ENCODE peak calls at places on chromosome 18, in six cellular contexts. Y is body of pancreas, J is IMR-90, Q is upper lobe of left lung, P is cardiac muscle cell, E is astrocyte of the spinal cord. B is an unnamed sample.

GRCh38 chr18:54382076-54382475 is 24.4 kb downstream of the C18orf54 start:
- DNase-seq in P (no peak), Y (no peak), J (no peak), Q (no peak), E (no peak), B (no peak)

GRCh38 chr18:75253784-75254183 is 43.2 kb downstream of the TSHZ1 start:
- DNase-seq in P (no peak), E (peak), Q (no peak), Y (no peak), J (peak), B (no peak)

GRCh38 chr18:65608471-65608870 is 142.3 kb upstream of the CDH7 start:
- DNase-seq in P (no peak), Q (no peak), J (no peak), Y (no peak), E (no peak), B (no peak)

GRCh38 chr18:74457743-74458465 is 796 bp upstream of the DIPK1C start:
- DNase-seq in E (no peak), J (no peak), Q (no peak), P (no peak), Y (no peak), B (no peak)

GRCh38 chr18:58570360-58571064 is 58.4 kb downstream of the ALPK2 start:
- DNase-seq in Q (no peak), J (no peak), E (peak), P (no peak), Y (no peak), B (no peak)

GRCh38 chr18:32920796-32921787 is 148.3 kb upstream of the KLHL14 start:
- DNase-seq in Y (no peak), J (peak), Q (no peak), E (peak), P (no peak), B (no peak)

GRCh38 chr18:50973367-50974126 is 5.7 kb downstream of the ELAC1 start:
- DNase-seq in Y (peak), J (peak), P (no peak), E (peak), Q (peak), B (no peak)

GRCh38 chr18:44852818-44853217 is 172.1 kb downstream of the SETBP1 start:
- DNase-seq in E (no peak), J (peak), Y (no peak), P (peak), Q (no peak), B (no peak)

GRCh38 chr18:23340661-23341060 is 112.4 kb upstream of the RIOK3 start:
- DNase-seq in J (peak), Q (no peak), P (no peak), E (no peak), Y (no peak), B (no peak)

GRCh38 chr18:61025596-61025995 is 307.6 kb upstream of the CDH20 start:
- DNase-seq in Q (no peak), P (no peak), E (no peak), J (no peak), Y (no peak), B (no peak)

GRCh38 chr18:77000527-77000926 is 132.1 kb downstream of the MBP start:
- DNase-seq in J (peak), Q (peak), Y (peak), P (peak), E (peak), B (no peak)

GRCh38 chr18:5646739-5647138 is 102.9 kb upstream of the EPB41L3 start:
- DNase-seq in Q (no peak), E (no peak), J (no peak), Y (no peak), P (no peak), B (no peak)

GRCh38 chr18:10519999-10520935 is 5.6 kb upstream of the NAPG start:
- DNase-seq in P (peak), Y (peak), E (peak), J (peak), Q (peak), B (peak)

GRCh38 chr18:45328762-45329161 is 286.5 kb upstream of the SLC14A2 start:
- DNase-seq in Y (no peak), Q (no peak), P (no peak), E (no peak), J (no peak), B (no peak)

GRCh38 chr18:9380571-9381390 is 46.2 kb downstream of the TWSG1 start:
- DNase-seq in P (no peak), E (peak), Y (peak), Q (no peak), J (peak), B (no peak)

GRCh38 chr18:49980869-49981268 is 167.5 kb upstream of the ACAA2 start:
- DNase-seq in Y (no peak), E (no peak), Q (no peak), P (no peak), J (no peak), B (no peak)

GRCh38 chr18:8851659-8852058 is 146.3 kb downstream of the MTCL1 start:
- DNase-seq in Y (no peak), E (no peak), J (no peak), Q (no peak), P (no peak), B (no peak)

GRCh38 chr18:75896865-75897264 is 469.4 kb upstream of the SMIM21 start:
- DNase-seq in Q (no peak), E (no peak), Y (no peak), J (no peak), P (peak), B (no peak)

GRCh38 chr18:27861539-27861938 is 315.4 kb downstream of the CDH2 start:
- DNase-seq in E (no peak), Q (no peak), P (no peak), J (no peak), Y (no peak), B (no peak)

GRCh38 chr18:6284761-6285160 is 129.9 kb downstream of the L3MBTL4 start:
- DNase-seq in E (no peak), P (no peak), Q (no peak), Y (no peak), J (no peak), B (no peak)

GRCh38 chr18:70004698-70005097 is 57.0 kb upstream of the CD226 start:
- DNase-seq in E (no peak), P (no peak), Y (no peak), J (peak), Q (no peak), B (no peak)

DNA sequence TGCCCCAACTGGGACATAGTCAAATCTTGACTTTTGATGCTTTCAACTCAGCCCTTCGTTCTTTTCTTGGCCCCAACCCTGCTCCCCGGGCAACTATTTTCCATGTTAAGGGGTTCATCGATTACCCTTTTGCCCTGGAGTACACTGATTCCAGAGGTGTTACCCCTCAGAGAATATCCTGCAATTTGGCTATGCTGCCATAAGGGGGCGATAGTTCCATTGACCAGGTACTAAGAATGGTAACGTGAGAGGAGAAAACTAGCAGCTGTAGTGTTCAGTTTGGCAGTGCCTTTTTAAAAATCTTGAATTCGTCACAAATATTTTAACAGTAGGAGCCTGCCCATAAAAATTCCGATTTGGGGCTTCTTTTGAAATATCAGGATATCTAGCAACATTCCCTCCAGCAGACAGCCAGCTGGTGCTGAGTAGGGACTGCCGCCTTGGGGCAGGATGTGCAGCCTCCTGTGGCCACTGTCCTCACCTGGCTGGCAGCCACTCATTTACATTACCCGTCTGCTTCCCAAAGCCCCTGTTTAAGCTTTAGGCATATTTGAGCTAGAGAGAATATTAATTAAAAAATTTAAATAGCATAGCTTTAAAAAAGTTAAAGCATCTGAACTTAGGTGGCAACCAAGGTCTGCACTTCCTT is 146.3 kb upstream of the SKOR2 start:
- DNase-seq in Q (no peak), E (no peak), Y (no peak), J (no peak), P (no peak), B (no peak)
- TF ChIP-seq CTCF in Q (no peak), E (peak), Y (peak), J (peak), P (no peak), B (peak)

GRCh38 chr18:59631583-59632181 is 65.5 kb downstream of the CCBE1 start:
- DNase-seq in P (peak), Q (no peak), E (peak), Y (no peak), J (peak), B (no peak)
- TF ChIP-seq CTCF in P (peak), Q (peak), E (peak), Y (no peak), J (peak), B (peak)

DNA sequence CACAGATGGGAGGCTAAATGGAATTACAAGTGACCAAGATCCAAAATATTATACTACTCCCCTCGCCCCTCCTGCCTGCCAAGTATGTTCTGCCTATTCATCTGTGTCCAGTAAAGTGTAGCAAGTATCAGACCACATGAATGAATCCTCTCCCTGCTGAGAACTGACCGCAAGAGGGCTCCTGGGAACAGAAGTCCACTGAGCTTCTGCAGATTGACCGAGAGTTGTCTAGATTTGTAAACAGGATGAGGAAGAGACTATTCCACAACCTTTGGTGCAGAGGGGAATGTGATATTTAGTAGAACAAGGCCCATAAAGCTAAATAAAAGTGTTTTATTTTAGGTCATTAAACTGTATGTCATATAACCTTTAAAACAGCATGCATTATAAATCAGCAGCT is 376.9 kb downstream of the DCC start:
- DNase-seq in J (peak), Y (peak), Q (no peak), E (peak), P (peak), B (no peak)
- TF ChIP-seq CTCF in J (peak), Y (peak), Q (no peak), E (peak), P (no peak), B (peak)

GRCh38 chr18:62402342-62402948 is 77.3 kb downstream of the TNFRSF11A start:
- DNase-seq in P (no peak), Q (no peak), E (no peak), Y (no peak), J (no peak), B (no peak)
- TF ChIP-seq CTCF in P (no peak), Q (no peak), E (no peak), Y (no peak), J (no peak), B (no peak)

GRCh38 chr18:31687529-31687928 is 3.1 kb upstream of the B4GALT6 start:
- DNase-seq in J (no peak), Q (no peak), E (no peak), Y (no peak), P (no peak), B (no peak)
- TF ChIP-seq CTCF in J (peak), Q (no peak), E (peak), Y (no peak), P (peak), B (peak)

DNA sequence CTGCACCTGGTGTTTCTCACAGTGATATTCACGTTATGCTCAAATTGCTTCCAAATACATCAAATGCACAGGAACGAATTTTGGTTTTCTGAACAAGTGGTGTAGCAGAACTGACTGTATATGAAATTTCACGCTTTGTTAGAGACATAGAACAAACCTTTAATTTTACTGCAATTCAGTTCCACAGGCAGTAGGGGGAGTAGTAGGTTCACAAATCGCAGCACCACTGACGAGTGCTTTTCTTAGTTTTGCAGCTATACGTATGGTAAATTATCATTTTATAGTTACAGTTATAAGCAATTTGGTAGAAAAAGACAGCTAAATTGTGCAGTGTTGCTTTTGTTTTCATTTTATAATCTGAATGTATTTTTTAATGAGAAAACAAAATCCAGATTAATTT is 113.3 kb downstream of the KIAA1328 start:
- DNase-seq in P (peak), E (peak), Q (no peak), Y (no peak), J (peak), B (no peak)
- TF ChIP-seq CTCF in P (peak), E (peak), Q (no peak), Y (peak), J (peak), B (peak)

B was measured in mesothelial cell of epicardium.